ENCODE peak calls at places on chromosome 21, in six cellular contexts. One of them, this sample, is unnamed.

GRCh38 chr21:14084068-14084501 is 126.7 kb downstream of the LIPI start:
- DNase-seq in GM20000: no peak
- DNase-seq in progenitor cell of endocrine pancreas: no peak
- DNase-seq in fibroblast of mammary gland: no peak
- DNase-seq in IMR-90: no peak
- DNase-seq in WTC11: no peak
- DNase-seq in this sample: no peak

GRCh38 chr21:34836103-34836932 is 167.5 kb downstream of the CLIC6 start:
- DNase-seq in WTC11: no peak
- DNase-seq in progenitor cell of endocrine pancreas: no peak
- DNase-seq in fibroblast of mammary gland: peak
- DNase-seq in GM20000: no peak
- DNase-seq in IMR-90: peak
- DNase-seq in this sample: peak

GRCh38 chr21:14084701-14085100 is 126.1 kb downstream of the LIPI start:
- DNase-seq in progenitor cell of endocrine pancreas: no peak
- DNase-seq in WTC11: no peak
- DNase-seq in fibroblast of mammary gland: no peak
- DNase-seq in GM20000: no peak
- DNase-seq in IMR-90: no peak
- DNase-seq in this sample: no peak

GRCh38 chr21:17461014-17461413 is 51.8 kb upstream of the CXADR start:
- DNase-seq in IMR-90: peak
- DNase-seq in GM20000: no peak
- DNase-seq in fibroblast of mammary gland: peak
- DNase-seq in WTC11: no peak
- DNase-seq in progenitor cell of endocrine pancreas: no peak
- DNase-seq in this sample: peak

GRCh38 chr21:33127154-33127893 is 57.4 kb downstream of the OLIG1 start:
- DNase-seq in progenitor cell of endocrine pancreas: peak
- DNase-seq in GM20000: peak
- DNase-seq in WTC11: peak
- DNase-seq in IMR-90: peak
- DNase-seq in fibroblast of mammary gland: peak
- DNase-seq in this sample: peak

GRCh38 chr21:35585878-35586277 is 474.4 kb downstream of the SETD4 start:
- DNase-seq in WTC11: no peak
- DNase-seq in IMR-90: no peak
- DNase-seq in GM20000: no peak
- DNase-seq in progenitor cell of endocrine pancreas: no peak
- DNase-seq in fibroblast of mammary gland: no peak
- DNase-seq in this sample: no peak

GRCh38 chr21:25103500-25104207 is 503.6 kb downstream of the MRPL39 start:
- DNase-seq in IMR-90: peak
- DNase-seq in progenitor cell of endocrine pancreas: no peak
- DNase-seq in GM20000: no peak
- DNase-seq in fibroblast of mammary gland: peak
- DNase-seq in WTC11: no peak
- DNase-seq in this sample: peak

GRCh38 chr21:15066231-15066577 is 1.4 kb upstream of the NRIP1 start:
- DNase-seq in IMR-90: no peak
- DNase-seq in progenitor cell of endocrine pancreas: no peak
- DNase-seq in GM20000: no peak
- DNase-seq in fibroblast of mammary gland: no peak
- DNase-seq in WTC11: no peak
- DNase-seq in this sample: no peak

GRCh38 chr21:39006653-39007417 is 176.4 kb downstream of the PSMG1 start:
- DNase-seq in GM20000: no peak
- DNase-seq in fibroblast of mammary gland: peak
- DNase-seq in IMR-90: no peak
- DNase-seq in progenitor cell of endocrine pancreas: no peak
- DNase-seq in WTC11: no peak
- DNase-seq in this sample: no peak

DNA sequence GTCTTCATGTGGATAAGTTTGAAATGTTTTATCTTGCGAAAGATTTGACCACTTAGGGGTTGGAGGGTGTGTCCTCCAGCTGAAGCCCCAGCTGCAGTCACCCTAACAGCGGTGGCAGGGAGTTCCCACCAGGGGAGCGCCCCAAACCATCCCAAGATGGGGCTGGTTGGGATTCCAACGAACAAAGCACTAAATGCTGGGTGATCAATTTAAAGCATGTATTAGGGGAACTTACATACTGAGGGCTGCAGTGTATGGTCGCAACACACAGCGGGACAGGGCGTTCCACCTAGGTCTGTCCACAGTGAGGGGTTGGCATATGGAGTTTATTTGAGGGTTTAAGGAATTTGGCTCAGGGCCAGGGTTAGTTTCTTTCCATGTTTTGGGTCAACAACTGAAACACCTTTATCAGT is 26.3 kb downstream of the SLC37A1 start:
- DNase-seq in progenitor cell of endocrine pancreas: no peak
- DNase-seq in GM20000: no peak
- DNase-seq in IMR-90: no peak
- DNase-seq in WTC11: peak
- DNase-seq in fibroblast of mammary gland: no peak
- DNase-seq in this sample: no peak
- TF ChIP-seq CTCF in progenitor cell of endocrine pancreas: peak
- TF ChIP-seq CTCF in GM20000: no peak
- TF ChIP-seq CTCF in IMR-90: peak
- TF ChIP-seq CTCF in WTC11: no peak
- TF ChIP-seq CTCF in fibroblast of mammary gland: peak
- TF ChIP-seq CTCF in this sample: peak

DNA sequence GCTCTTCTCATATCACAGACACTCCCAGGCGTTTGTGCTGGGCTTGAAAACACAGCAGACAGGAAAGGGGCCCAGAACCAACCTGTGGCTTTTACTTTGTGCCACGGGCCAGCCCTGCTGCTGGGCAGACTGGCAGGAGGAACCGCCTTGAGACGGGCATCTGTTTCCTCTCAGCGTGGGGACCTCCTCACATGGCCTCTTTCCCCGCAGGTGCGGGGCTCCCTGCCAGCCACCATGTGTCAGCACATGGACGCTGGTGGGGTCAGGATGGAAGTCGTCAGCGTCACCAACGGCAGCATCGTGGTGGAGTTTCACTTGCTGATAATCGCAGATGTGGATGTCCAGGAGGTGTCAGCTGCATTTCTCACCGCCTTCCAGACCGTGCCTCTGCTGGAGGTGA is 47.8 kb downstream of the UMODL1 start:
- DNase-seq in IMR-90: peak
- DNase-seq in WTC11: no peak
- DNase-seq in fibroblast of mammary gland: peak
- DNase-seq in GM20000: no peak
- DNase-seq in progenitor cell of endocrine pancreas: no peak
- DNase-seq in this sample: no peak
- TF ChIP-seq CTCF in IMR-90: no peak
- TF ChIP-seq CTCF in WTC11: no peak
- TF ChIP-seq CTCF in fibroblast of mammary gland: no peak
- TF ChIP-seq CTCF in GM20000: no peak
- TF ChIP-seq CTCF in progenitor cell of endocrine pancreas: no peak
- TF ChIP-seq CTCF in this sample: no peak

GRCh38 chr21:45208627-45208951 is 79.1 kb downstream of the POFUT2 start:
- DNase-seq in fibroblast of mammary gland: peak
- DNase-seq in GM20000: no peak
- DNase-seq in WTC11: no peak
- DNase-seq in progenitor cell of endocrine pancreas: no peak
- DNase-seq in IMR-90: peak
- DNase-seq in this sample: no peak
- TF ChIP-seq CTCF in fibroblast of mammary gland: no peak
- TF ChIP-seq CTCF in GM20000: no peak
- TF ChIP-seq CTCF in WTC11: no peak
- TF ChIP-seq CTCF in progenitor cell of endocrine pancreas: no peak
- TF ChIP-seq CTCF in IMR-90: no peak
- TF ChIP-seq CTCF in this sample: no peak

GRCh38 chr21:31537872-31538576 is 121.5 kb upstream of the SOD1 start:
- DNase-seq in GM20000: no peak
- DNase-seq in IMR-90: no peak
- DNase-seq in fibroblast of mammary gland: no peak
- DNase-seq in progenitor cell of endocrine pancreas: no peak
- DNase-seq in WTC11: peak
- DNase-seq in this sample: no peak
- TF ChIP-seq CTCF in GM20000: no peak
- TF ChIP-seq CTCF in IMR-90: no peak
- TF ChIP-seq CTCF in fibroblast of mammary gland: no peak
- TF ChIP-seq CTCF in progenitor cell of endocrine pancreas: peak
- TF ChIP-seq CTCF in WTC11: peak
- TF ChIP-seq CTCF in this sample: peak

GRCh38 chr21:45572231-45572630 is 30.0 kb upstream of the SLC19A1 start:
- DNase-seq in GM20000: no peak
- DNase-seq in WTC11: no peak
- DNase-seq in fibroblast of mammary gland: no peak
- DNase-seq in IMR-90: no peak
- DNase-seq in progenitor cell of endocrine pancreas: no peak
- DNase-seq in this sample: no peak
- TF ChIP-seq CTCF in GM20000: no peak
- TF ChIP-seq CTCF in WTC11: no peak
- TF ChIP-seq CTCF in fibroblast of mammary gland: no peak
- TF ChIP-seq CTCF in IMR-90: no peak
- TF ChIP-seq CTCF in progenitor cell of endocrine pancreas: no peak
- TF ChIP-seq CTCF in this sample: no peak